ENCODE peak calls at places on chromosomes 2 and 18, in four cellular contexts. P is GM12878, R is AG04450, T is stomach. N is an unnamed sample.

GRCh38 chr18:43846302-43846701 is 569.0 kb upstream of the SYT4 start:
- DNase-seq in P (no peak), R (no peak), T (no peak), N (no peak)

GRCh38 chr2:237299897-237300296 is 114.1 kb downstream of the COL6A3 start:
- DNase-seq in T (no peak), R (peak; percentile 95), P (no peak), N (peak; percentile 98)

GRCh38 chr18:34807106-34807796 is 97.2 kb downstream of the DTNA start:
- DNase-seq in T (no peak), P (no peak), R (no peak), N (no peak)

GRCh38 chr2:102761763-102762162 is at the start of gene TMEM182:
- DNase-seq in T (no peak), R (no peak), P (no peak), N (no peak)

GRCh38 chr2:237540823-237541222 is 25.6 kb upstream of the PRLH start:
- DNase-seq in R (peak; percentile 18), P (no peak), T (peak; percentile 82), N (no peak)

GRCh38 chr2:47195149-47195548 is 40.0 kb upstream of the STPG4 start:
- DNase-seq in P (no peak), T (no peak), R (no peak), N (no peak)

GRCh38 chr2:28393115-28393836 is 618 bp downstream of the FOSL2 start:
- DNase-seq in R (no peak), P (no peak), T (peak; percentile 69), N (no peak)

GRCh38 chr2:17638181-17638743 is 97.8 kb downstream of the VSNL1 start:
- DNase-seq in T (no peak), R (no peak), P (no peak), N (no peak)

GRCh38 chr2:181120625-181121024 is 140.2 kb downstream of the UBE2E3 start:
- DNase-seq in T (no peak), P (no peak), R (no peak), N (no peak)

GRCh38 chr18:32201936-32202335 is 12.1 kb downstream of the MEP1B start:
- DNase-seq in T (no peak), P (no peak), R (no peak), N (no peak)

GRCh38 chr2:233267516-233268245 is 16.2 kb downstream of the ATG16L1 start:
- DNase-seq in T (peak; percentile 43), P (peak; percentile 58), R (no peak), N (no peak)

GRCh38 chr2:72570401-72570800 is 255.4 kb downstream of the EXOC6B start:
- DNase-seq in R (no peak), T (no peak), P (no peak), N (no peak)

GRCh38 chr2:234816056-234816455 is 135.8 kb upstream of the SH3BP4 start:
- DNase-seq in T (no peak), R (no peak), P (no peak), N (no peak)

GRCh38 chr2:71746946-71747501 is 293.7 kb downstream of the DYSF start:
- DNase-seq in P (no peak), R (no peak), T (no peak), N (no peak)

GRCh38 chr2:44715671-44716077 is 225.8 kb upstream of the SIX3 start:
- DNase-seq in T (no peak), P (no peak), R (no peak), N (no peak)

GRCh38 chr2:104432401-104432800 is 421.5 kb upstream of the POU3F3 start:
- DNase-seq in P (no peak), R (no peak), T (no peak), N (no peak)

DNA sequence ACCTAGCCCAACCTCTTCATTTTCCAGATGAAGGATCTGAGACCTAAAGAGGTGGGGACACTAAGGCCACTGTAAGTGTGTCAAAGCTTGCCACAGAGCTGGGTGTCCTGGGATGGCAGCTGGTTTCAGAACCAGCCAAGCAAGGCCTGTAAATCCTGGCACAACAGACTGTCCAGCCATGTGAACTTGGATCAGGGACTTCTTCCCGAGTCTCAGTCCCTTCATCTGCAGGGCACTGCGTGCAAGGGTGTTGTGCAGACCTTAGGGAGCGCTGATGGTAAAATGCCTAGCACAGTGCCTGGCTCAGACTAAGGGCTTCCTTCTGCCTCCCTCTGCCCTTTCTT is 124.8 kb downstream of the INHBB start:
- DNase-seq in T (no peak), P (no peak), R (no peak), N (no peak)
- TF ChIP-seq CTCF in T (no peak), P (no peak), R (no peak), N (no peak)

GRCh38 chr2:189214484-189214883 is 34.9 kb upstream of the COL5A2 start:
- DNase-seq in R (no peak), P (no peak), T (no peak), N (no peak)
- H3K4me3 ChIP-seq in R (no peak overlapping the region), P (no peak overlapping the region), T (no peak overlapping the region), N (no peak overlapping the region)

GRCh38 chr2:23359631-23360567 is 25.1 kb upstream of the KLHL29 start:
- DNase-seq in P (no peak), R (no peak), T (peak; percentile 50), N (no peak)

GRCh38 chr2:23363268-23363667 is 21.7 kb upstream of the KLHL29 start:
- DNase-seq in T (no peak), R (no peak), P (no peak), N (no peak)

GRCh38 chr2:23361185-23361584 is 23.8 kb upstream of the KLHL29 start:
- DNase-seq in R (no peak), P (no peak), T (no peak), N (no peak)

GRCh38 chr2:23363831-23364230 is 21.1 kb upstream of the KLHL29 start:
- DNase-seq in R (no peak), P (no peak), T (no peak), N (no peak)

GRCh38 chr2:23360571-23361125 is 24.3 kb upstream of the KLHL29 start:
- DNase-seq in R (no peak), P (no peak), T (no peak), N (no peak)
- TF ChIP-seq CTCF in R (no peak), P (no peak), T (no peak), N (no peak)

GRCh38 chr2:56008661-56009411 is 85.3 kb upstream of the EFEMP1 start:
- DNase-seq in P (no peak), T (no peak), R (peak; percentile 72), N (peak; percentile 29)
- H3K4me3 ChIP-seq in P (no peak overlapping the region), T (no peak overlapping the region), R (no peak overlapping the region), N (no peak overlapping the region)

GRCh38 chr2:52064234-52064633 is 1032.3 kb upstream of the NRXN1 start:
- DNase-seq in T (no peak), P (no peak), R (no peak), N (no peak)
- TF ChIP-seq CTCF in T (no peak), P (no peak), R (no peak), N (no peak)

GRCh38 chr18:13448028-13448795 is 229.7 kb downstream of the LDLRAD4 start:
- DNase-seq in R (no peak), P (no peak), T (no peak), N (no peak)

GRCh38 chr18:13447621-13448020 is 229.1 kb downstream of the LDLRAD4 start:
- DNase-seq in R (no peak), P (no peak), T (no peak), N (peak; percentile 77)

GRCh38 chr18:13445241-13445897 is 226.8 kb downstream of the LDLRAD4 start:
- DNase-seq in P (no peak), T (peak; percentile 4), R (no peak), N (no peak)

GRCh38 chr18:13446024-13446423 is 227.5 kb downstream of the LDLRAD4 start:
- DNase-seq in R (no peak), T (no peak), P (no peak), N (no peak)

DNA sequence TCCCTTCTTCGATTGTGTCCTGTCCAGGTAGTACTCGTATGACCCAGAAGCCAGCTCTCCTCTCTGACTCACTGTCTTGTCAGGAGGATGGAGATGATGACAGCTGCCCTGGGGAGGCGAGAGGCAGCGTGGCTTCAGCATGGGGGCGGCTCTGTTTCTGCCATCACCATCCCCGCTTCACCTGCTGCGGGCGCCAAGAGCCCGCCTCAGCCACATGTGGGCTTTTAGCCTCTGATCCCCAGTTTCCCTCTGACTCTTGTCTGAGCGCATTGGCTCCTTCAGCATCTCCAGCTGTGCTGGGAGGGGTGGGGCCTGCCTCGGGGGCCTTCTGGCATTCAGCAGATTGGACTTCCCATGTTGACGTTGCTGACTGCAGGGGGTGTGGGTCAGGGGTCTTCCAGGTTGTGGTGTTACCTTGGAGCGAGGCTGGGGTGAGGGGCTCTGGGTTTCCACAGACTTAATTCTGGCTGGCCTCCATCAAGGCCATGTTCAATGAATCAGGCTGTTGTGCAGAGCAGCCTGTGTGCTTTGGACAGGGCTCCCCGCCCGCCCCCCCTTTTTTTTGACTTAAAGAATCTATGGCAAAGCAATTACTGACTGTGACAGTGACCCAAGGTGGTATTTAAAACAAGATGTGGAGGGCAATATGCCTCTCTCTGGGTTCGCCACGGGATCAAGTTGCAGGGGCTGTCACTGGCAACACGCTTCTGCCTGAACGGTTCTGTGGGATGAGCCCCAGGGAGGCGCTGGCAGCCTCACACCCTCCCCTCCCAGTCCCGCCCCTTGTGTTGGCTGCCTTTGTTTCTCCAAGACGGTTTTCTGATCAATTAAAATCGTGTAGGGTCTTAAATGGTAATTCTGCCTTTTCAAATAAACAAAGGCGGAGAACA is 228.3 kb downstream of the LDLRAD4 start:
- DNase-seq in R (no peak), T (no peak), P (no peak), N (no peak)
- H3K4me3 ChIP-seq in R (no peak overlapping the region), T (no peak overlapping the region), P (no peak overlapping the region), N (no peak overlapping the region)

GRCh38 chr2:134375935-134376334 is 122.1 kb downstream of the MGAT5 start:
- DNase-seq in R (no peak), P (no peak), T (no peak), N (no peak)
- TF ChIP-seq CTCF in R (peak; percentile 23), P (no peak), T (no peak), N (peak; percentile 70)

GRCh38 chr18:11149441-11150270 is at the start of gene PIEZO2:
- DNase-seq in T (peak; percentile 29), R (no peak), P (peak; percentile 43), N (no peak)

GRCh38 chr18:11146947-11147345 is 2.4 kb downstream of the PIEZO2 start:
- DNase-seq in T (no peak), P (no peak), R (no peak), N (no peak)

GRCh38 chr18:11147371-11147860 is 2.0 kb downstream of the PIEZO2 start:
- DNase-seq in P (no peak), T (no peak), R (no peak), N (no peak)

GRCh38 chr18:11148655-11149440 is 521 bp downstream of the PIEZO2 start:
- DNase-seq in R (no peak), P (no peak), T (no peak), N (no peak)

GRCh38 chr18:11147962-11148654 is 1.3 kb downstream of the PIEZO2 start:
- DNase-seq in P (no peak), T (no peak), R (no peak), N (no peak)
- H3K4me3 ChIP-seq in P (peak overlapping the region; percentile 95), T (peak overlapping the region; percentile 36), R (peak overlapping the region; percentile 42), N (peak overlapping the region; percentile 57)

N was measured in AG04449.